ENCODE peak calls at places on chromosomes 3 and 15, in six cellular contexts. S is OCI-LY7, C is astrocyte, K is DND-41, Y is suprapubic skin, I is IMR-90. O is an unnamed sample. For H3K4me1, the result is how much of the 10 kb centered on the place peaks cover.

GRCh38 chr15:57580866-57581265 is 10.8 kb upstream of the MYZAP start:
- DNase-seq in Y (no peak), K (no peak), C (no peak), S (no peak), I (no peak), O (no peak)

GRCh38 chr3:72553298-72553697 is 294.9 kb downstream of the SHQ1 start:
- DNase-seq in I (no peak), Y (no peak), K (no peak), C (no peak), S (no peak), O (no peak)

GRCh38 chr3:133851266-133851906 is 44.3 kb downstream of the RAB6B start:
- DNase-seq in I (no peak), S (no peak), Y (no peak), C (no peak), K (no peak), O (no peak)

GRCh38 chr3:141308588-141309218 is 59.6 kb upstream of the ZBTB38 start:
- DNase-seq in I (peak), S (no peak), K (no peak), C (no peak), Y (no peak), O (peak)

GRCh38 chr3:108428580-108428979 is 81.8 kb downstream of the MYH15 start:
- DNase-seq in S (no peak), C (peak), I (no peak), K (no peak), Y (no peak), O (no peak)

GRCh38 chr15:39756806-39757522 is 25.7 kb downstream of the FSIP1 start:
- DNase-seq in C (peak), S (peak), Y (no peak), K (no peak), I (peak), O (no peak)

GRCh38 chr3:99659032-99659431 is 20.6 kb downstream of the COL8A1 start:
- DNase-seq in S (no peak), Y (no peak), I (peak), K (no peak), C (peak), O (peak)

GRCh38 chr15:62998262-62998909 is 44.2 kb upstream of the TPM1 start:
- DNase-seq in I (no peak), Y (no peak), S (no peak), C (no peak), K (no peak), O (no peak)

GRCh38 chr15:97915261-97915660 is 45.2 kb upstream of the ARRDC4 start:
- DNase-seq in K (no peak), S (no peak), I (no peak), Y (no peak), C (no peak), O (no peak)
- H3K4me1 ChIP-seq in K (under half), S (under half), I (under half), Y (under half), C (under half), O (under half)

DNA sequence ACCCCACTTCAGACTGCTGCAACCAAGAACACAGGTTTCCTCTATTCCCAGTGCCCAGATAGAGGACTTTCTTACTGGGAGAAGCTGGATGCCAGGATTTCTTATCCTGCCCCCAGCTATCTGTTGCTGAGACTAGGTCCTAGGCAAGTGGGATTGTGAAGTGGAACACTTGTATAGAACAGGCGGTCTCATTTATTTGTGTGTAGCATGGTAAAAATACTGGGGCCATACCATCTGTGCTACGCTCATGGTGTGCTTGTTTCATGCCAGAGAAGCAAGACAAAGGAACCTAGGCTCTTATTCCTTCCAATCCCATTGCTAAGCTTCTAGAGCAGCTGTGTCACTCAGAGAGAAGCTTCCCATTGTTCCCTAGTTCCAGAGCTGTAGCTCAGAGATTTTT is 191.5 kb upstream of the EPHA6 start:
- DNase-seq in C (no peak), Y (no peak), I (no peak), S (no peak), K (no peak), O (no peak)
- H3K4me1 ChIP-seq in C (under half), Y (under half), I (under half), S (under half), K (under half), O (under half)

DNA sequence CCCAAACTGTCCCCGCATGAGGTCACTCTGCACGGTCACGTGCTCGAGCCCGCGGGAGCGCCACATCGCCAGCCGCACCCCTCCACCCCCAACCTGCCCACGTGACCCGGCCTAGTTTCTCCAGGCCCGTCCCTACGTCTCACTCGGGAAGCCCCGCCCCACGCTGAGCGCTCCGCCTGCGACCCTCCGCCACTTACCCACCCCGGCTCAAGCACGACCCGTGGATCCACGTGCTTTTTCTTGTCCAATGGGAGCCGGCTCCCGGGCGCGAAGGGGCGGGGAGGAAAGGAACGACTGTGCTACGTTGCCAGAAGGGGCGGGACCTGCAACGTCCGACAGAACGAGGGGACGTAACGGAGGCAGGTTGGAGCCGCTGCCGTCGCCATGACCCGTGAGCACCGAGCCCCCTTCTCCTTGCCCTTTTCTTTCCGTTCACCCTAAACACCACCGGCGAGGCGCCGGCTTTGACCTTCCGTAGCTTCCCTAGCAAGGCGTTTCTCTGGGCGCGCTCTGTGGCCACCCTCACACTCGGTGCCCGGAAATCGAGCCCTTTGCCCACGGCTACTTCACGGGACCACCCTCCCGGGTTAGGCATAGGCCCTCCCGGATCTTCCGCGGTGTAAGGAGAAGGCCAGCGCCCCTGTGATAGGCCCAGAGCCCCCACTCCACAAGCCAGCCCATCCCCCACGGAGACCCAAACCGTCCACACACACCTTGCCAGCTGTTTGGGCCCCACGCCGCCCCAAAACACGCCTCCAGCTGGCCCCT is at the start of gene SERF2:
- DNase-seq in S (peak), Y (peak), I (peak), C (peak), K (peak), O (peak)
- H3K4me1 ChIP-seq in S (half or more), Y (under half), I (under half), C (under half), K (under half), O (under half)

DNA sequence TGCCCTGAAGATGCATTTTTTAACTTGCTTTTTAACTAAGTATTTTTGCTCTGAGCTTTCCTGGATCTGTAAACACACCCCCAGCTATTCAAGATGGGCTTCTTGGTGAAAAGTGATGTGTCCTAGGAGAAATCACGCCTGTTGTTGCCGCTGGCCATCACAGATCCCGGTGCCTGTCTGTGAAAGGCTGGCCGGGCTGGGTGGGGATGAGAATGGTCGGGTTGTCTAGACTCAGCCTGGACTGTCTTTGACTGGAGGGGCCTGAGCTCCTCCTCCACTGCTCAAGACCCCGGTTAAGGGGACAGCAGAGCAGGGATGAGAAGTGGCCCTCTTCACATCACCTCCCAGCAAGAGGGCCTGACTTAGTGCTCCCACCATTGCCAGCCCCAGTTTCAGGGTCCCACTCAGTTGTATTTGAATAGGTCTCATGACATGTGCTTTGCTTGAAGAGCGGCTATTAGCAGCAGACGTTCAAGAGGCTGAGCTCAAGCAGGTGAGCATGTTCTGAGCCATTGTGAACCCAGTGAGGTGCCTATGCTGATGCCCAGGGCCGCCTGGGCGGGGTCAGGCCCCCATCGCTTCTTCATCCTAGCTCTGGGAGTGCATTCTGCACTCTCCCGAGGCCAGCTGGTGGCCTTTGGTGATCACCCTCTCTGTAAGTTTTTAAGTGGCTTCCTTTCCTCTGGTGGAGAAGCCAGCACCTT is 79.9 kb downstream of the IGF1R start:
- DNase-seq in K (no peak), I (no peak), Y (no peak), S (no peak), C (no peak), O (no peak)
- H3K4me1 ChIP-seq in K (under half), I (under half), Y (under half), S (under half), C (under half), O (under half)

GRCh38 chr15:65369148-65369547 is 8.7 kb downstream of the IGDCC3 start:
- DNase-seq in K (no peak), I (no peak), S (no peak), C (no peak), Y (no peak), O (no peak)
- H3K4me1 ChIP-seq in K (under half), I (under half), S (under half), C (under half), Y (under half), O (under half)

DNA sequence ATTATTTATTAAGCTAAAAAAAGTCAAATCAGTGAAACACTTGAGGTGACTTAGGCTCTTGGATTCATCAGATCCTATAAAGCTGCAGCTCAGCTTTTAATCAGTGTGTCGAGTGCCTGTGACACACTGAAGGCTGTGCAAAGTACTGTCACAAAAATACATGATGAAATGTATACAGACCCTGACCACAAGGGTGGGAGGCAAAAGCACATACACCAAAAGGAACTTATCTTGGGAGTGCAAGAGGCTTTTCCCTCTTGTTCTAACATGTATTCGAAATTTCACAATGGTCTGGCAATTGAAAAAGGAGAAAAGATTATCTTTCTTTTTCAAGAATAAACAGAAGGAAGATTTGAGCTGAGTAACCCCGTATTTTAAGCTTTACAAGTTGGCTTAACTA is 35.9 kb downstream of the VGLL4 start:
- DNase-seq in C (no peak), Y (no peak), S (no peak), K (no peak), I (peak), O (no peak)
- H3K4me1 ChIP-seq in C (half or more), Y (half or more), S (half or more), K (under half), I (under half), O (under half)

GRCh38 chr15:64453689-64454037 is 6.7 kb upstream of the ZNF609 start:
- DNase-seq in C (no peak), Y (no peak), I (no peak), K (no peak), S (no peak), O (no peak)
- H3K4me1 ChIP-seq in C (under half), Y (under half), I (under half), K (under half), S (under half), O (under half)

GRCh38 chr3:126924458-126924857 is 58.5 kb upstream of the PLXNA1 start:
- DNase-seq in S (no peak), I (no peak), Y (no peak), K (no peak), C (no peak), O (no peak)

GRCh38 chr3:126925411-126926171 is 57.3 kb upstream of the PLXNA1 start:
- DNase-seq in I (peak), Y (no peak), S (no peak), K (no peak), C (no peak), O (peak)

GRCh38 chr3:126923423-126923822 is 59.5 kb upstream of the PLXNA1 start:
- DNase-seq in Y (no peak), C (no peak), K (no peak), S (no peak), I (no peak), O (peak)

GRCh38 chr3:126922466-126922865 is 60.4 kb upstream of the PLXNA1 start:
- DNase-seq in Y (no peak), C (no peak), K (no peak), S (no peak), I (no peak), O (peak)

DNA sequence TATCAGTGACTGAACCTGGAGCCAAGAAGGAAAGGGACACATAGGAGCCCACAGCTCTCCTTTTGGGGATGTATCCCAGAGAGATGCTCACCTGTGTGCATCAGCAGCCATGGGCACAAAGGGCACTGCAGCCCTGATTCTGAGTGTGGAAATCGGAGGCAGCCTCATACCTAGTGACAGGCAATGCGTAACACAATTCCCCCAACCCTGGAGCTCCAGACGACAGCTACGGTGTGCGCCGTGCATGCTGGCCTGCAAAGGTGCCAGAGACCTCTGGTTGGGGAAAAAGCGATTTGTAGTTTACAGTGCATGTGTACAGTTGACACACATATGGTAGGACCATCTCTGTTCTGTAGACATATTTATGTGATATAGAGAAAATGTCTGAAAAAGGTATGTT is 59.0 kb upstream of the PLXNA1 start:
- DNase-seq in C (no peak), I (no peak), Y (no peak), S (no peak), K (no peak), O (peak)
- H3K4me1 ChIP-seq in C (under half), I (under half), Y (under half), S (under half), K (under half), O (under half)

GRCh38 chr15:90643301-90643632 is 73.9 kb upstream of the BLM start:
- DNase-seq in Y (no peak), C (no peak), K (no peak), I (no peak), S (no peak), O (no peak)
- H3K4me1 ChIP-seq in Y (under half), C (under half), K (under half), I (under half), S (under half), O (under half)

GRCh38 chr15:78073026-78073425 is 4.5 kb downstream of the TBC1D2B start:
- DNase-seq in S (no peak), I (no peak), K (no peak), C (no peak), Y (no peak), O (no peak)
- H3K4me1 ChIP-seq in S (half or more), I (under half), K (half or more), C (half or more), Y (half or more), O (under half)

O was measured in aorta.